ENCODE peak calls at places on chromosomes 1 and 21, in six cellular contexts. K, E, P, O, N and B are unnamed samples.

GRCh38 chr1:94942171-94943128 is 15.5 kb upstream of the CNN3 start:
- DNase-seq in K (no peak), E (peak), P (no peak), O (no peak), N (no peak), B (no peak)

GRCh38 chr1:121417289-121417955 is 232.6 kb downstream of the SRGAP2C start:
- DNase-seq in K (no peak), E (no peak), P (no peak), O (no peak), N (no peak), B (no peak)

GRCh38 chr21:29481641-29482040 is 182.9 kb downstream of the BACH1 start:
- DNase-seq in K (no peak), E (no peak), P (no peak), O (no peak), N (no peak), B (no peak)

GRCh38 chr1:236608930-236609726 is 4.8 kb upstream of the HEATR1 start:
- DNase-seq in K (no peak), E (peak), P (no peak), O (peak), N (peak), B (peak)

GRCh38 chr1:67524143-67525052 is 94.2 kb upstream of the SERBP1 start:
- DNase-seq in K (no peak), E (no peak), P (no peak), O (peak), N (peak), B (no peak)

GRCh38 chr1:213055087-213055591 is 4.1 kb downstream of the RPS6KC1 start:
- DNase-seq in K (no peak), E (no peak), P (no peak), O (no peak), N (peak), B (no peak)

GRCh38 chr21:32914424-32915070 is 111.2 kb upstream of the OLIG2 start:
- DNase-seq in K (no peak), E (no peak), P (no peak), O (no peak), N (no peak), B (no peak)

GRCh38 chr1:85027242-85027983 is 20.9 kb downstream of the MCOLN3 start:
- DNase-seq in K (no peak), E (no peak), P (peak), O (no peak), N (no peak), B (no peak)

GRCh38 chr1:37596182-37596667 is 488 bp upstream of the GNL2 start:
- DNase-seq in K (no peak), E (no peak), P (no peak), O (no peak), N (no peak), B (no peak)

GRCh38 chr1:223244366-223245103 is 101.5 kb upstream of the TLR5 start:
- DNase-seq in K (peak), E (no peak), P (no peak), O (no peak), N (peak), B (peak)

GRCh38 chr1:41014871-41015270 is 6.7 kb downstream of the SLFNL1 start:
- DNase-seq in K (no peak), E (no peak), P (no peak), O (no peak), N (no peak), B (no peak)

GRCh38 chr21:26422138-26422537 is 150.9 kb downstream of the CYYR1 start:
- DNase-seq in K (no peak), E (no peak), P (no peak), O (no peak), N (no peak), B (no peak)

GRCh38 chr1:220922951-220923350 is 43.7 kb downstream of the HLX start:
- DNase-seq in K (no peak), E (no peak), P (no peak), O (no peak), N (no peak), B (no peak)

GRCh38 chr1:24327886-24328285 is 8.7 kb downstream of the GRHL3 start:
- DNase-seq in K (no peak), E (no peak), P (no peak), O (no peak), N (no peak), B (no peak)

GRCh38 chr1:154407866-154408777 is 3.0 kb downstream of the IL6R start:
- DNase-seq in K (no peak), E (peak), P (no peak), O (no peak), N (no peak), B (no peak)
- TF ChIP-seq REST in K (no peak), E (no peak), P (no peak), O (no peak), N (no peak), B (no peak)

GRCh38 chr1:2104621-2105427 is 54.6 kb downstream of the PRKCZ start:
- DNase-seq in K (no peak), E (peak), P (no peak), O (no peak), N (peak), B (peak)

GRCh38 chr1:2103266-2103900 is 53.2 kb downstream of the PRKCZ start:
- DNase-seq in K (no peak), E (peak), P (no peak), O (no peak), N (no peak), B (no peak)

GRCh38 chr1:2105781-2106524 is 55.7 kb downstream of the PRKCZ start:
- DNase-seq in K (no peak), E (no peak), P (no peak), O (no peak), N (no peak), B (no peak)

GRCh38 chr1:2102753-2103152 is 52.5 kb downstream of the PRKCZ start:
- DNase-seq in K (no peak), E (no peak), P (no peak), O (no peak), N (no peak), B (no peak)

GRCh38 chr1:2103901-2104590 is 53.8 kb downstream of the PRKCZ start:
- DNase-seq in K (no peak), E (no peak), P (no peak), O (no peak), N (no peak), B (no peak)
- TF ChIP-seq SIN3A in K (no peak), E (no peak), P (no peak), O (no peak), N (no peak), B (no peak)

GRCh38 chr1:79775402-79775801 is 768.9 kb upstream of the ADGRL4 start:
- DNase-seq in K (no peak), E (no peak), P (no peak), O (no peak), N (no peak), B (no peak)
- TF ChIP-seq REST in K (no peak), E (no peak), P (no peak), O (no peak), N (no peak), B (no peak)

DNA sequence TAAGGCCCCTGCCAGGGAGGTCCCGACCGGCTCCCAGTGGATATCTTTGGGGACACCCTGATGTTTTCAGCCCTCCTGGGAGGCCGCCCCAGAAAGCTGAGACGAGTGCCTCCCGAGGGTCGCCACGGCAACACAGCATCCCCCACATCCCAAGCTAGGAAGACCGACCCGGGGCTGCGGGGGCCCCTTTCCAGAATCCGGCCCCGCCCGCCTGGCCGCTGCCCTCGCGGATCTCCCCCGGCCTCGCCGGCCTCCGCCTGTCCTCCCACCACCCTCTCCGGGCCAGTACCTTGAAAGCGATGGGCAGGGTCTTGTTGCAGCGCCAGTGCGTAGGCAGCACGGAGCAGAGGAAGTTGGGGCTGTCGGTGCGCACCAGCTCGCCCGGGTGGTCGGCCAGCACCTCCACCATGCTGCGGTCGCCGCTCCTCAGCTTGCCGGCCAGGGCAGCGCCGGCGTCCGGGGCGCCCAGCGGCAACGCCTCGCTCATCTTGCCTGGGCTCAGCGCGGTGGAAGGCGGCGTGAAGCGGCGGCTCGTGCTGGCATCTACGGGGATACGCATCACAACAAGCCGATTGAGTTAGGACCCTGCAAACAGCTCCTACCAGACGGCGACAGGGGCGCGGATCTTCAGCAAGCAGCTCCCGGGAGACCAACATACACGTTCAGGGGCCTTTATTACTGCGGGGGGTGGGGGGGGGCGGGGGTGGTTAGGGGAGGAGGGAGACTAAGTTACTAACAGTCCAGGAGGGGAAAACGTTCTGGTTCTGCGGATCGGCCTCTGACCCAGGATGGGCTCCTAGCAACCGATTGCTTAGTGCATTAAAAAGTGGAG is 162.3 kb downstream of the RUNX1 start:
- DNase-seq in K (no peak), E (no peak), P (no peak), O (no peak), N (peak), B (peak)
- TF ChIP-seq SIN3A in K (no peak), E (no peak), P (no peak), O (no peak), N (no peak), B (no peak)

GRCh38 chr21:34861302-34861701 is 187.8 kb downstream of the RUNX1 start:
- DNase-seq in K (no peak), E (no peak), P (no peak), O (no peak), N (no peak), B (no peak)

GRCh38 chr21:34857874-34858273 is 189.1 kb downstream of the CLIC6 start:
- DNase-seq in K (no peak), E (no peak), P (no peak), O (no peak), N (no peak), B (no peak)

GRCh38 chr21:34859976-34860653 is 189.0 kb downstream of the RUNX1 start:
- DNase-seq in K (no peak), E (no peak), P (no peak), O (no peak), N (no peak), B (no peak)

GRCh38 chr21:34858559-34858958 is 189.8 kb downstream of the CLIC6 start:
- DNase-seq in K (no peak), E (no peak), P (no peak), O (no peak), N (no peak), B (no peak)

DNA sequence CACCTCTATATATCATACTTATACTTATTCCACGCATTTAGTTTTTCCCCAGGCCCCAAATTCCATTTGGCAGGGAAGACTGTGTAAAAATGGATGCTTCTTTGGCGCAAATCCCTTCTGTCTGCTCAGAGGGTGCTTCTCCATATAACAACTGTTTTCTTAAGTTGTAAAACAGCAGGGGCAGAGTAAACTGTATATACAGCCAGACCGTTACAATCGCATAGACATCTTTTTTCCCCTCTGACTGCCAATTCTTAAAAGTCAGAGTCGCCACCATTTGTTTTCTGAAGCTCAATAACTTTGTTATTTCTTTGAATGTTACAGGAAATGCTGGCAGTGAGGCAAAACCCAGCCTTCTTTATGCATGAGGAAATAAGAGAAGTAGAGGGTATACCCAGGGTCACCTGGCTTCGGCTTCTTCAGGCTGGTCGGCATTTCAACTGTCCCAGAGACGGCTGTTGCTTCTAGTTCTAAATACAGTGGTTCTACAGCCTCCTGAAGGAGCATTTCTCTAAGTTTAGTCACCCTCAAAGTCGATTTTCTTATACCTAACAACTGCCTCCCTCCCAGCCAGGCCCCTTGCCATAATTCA is 188.4 kb downstream of the CLIC6 start:
- DNase-seq in K (no peak), E (no peak), P (no peak), O (no peak), N (no peak), B (no peak)
- TF ChIP-seq REST in K (no peak), E (no peak), P (no peak), O (no peak), N (no peak), B (no peak)

GRCh38 chr1:60832372-60832771 is 250.0 kb upstream of the NFIA start:
- DNase-seq in K (no peak), E (no peak), P (no peak), O (no peak), N (no peak), B (no peak)
- TF ChIP-seq SIN3A in K (no peak), E (no peak), P (no peak), O (no peak), N (no peak), B (no peak)

GRCh38 chr1:238465449-238465848 is 574.7 kb upstream of the ZP4 start:
- DNase-seq in K (no peak), E (no peak), P (no peak), O (no peak), N (no peak), B (peak)
- TF ChIP-seq REST in K (no peak), E (no peak), P (no peak), O (no peak), N (no peak), B (no peak)